ENCODE peak calls at places on chromosomes 6 and 20, in ten cellular contexts. One of them, this sample, is unnamed.

GRCh38 chr20:18187020-18187419 is 49.4 kb downstream of the KAT14 start:
- DNase-seq in CD8-positive, alpha-beta T cell: no peak
- DNase-seq in suprapubic skin: no peak
- DNase-seq in AG09309: no peak
- DNase-seq in AG10803: no peak
- DNase-seq in neural crest cell: no peak
- DNase-seq in kidney epithelial cell: no peak
- DNase-seq in progenitor cell of endocrine pancreas: no peak
- DNase-seq in body of pancreas: no peak
- DNase-seq in CD4-positive, alpha-beta T cell: no peak
- DNase-seq in this sample: no peak

GRCh38 chr6:44253307-44254101 is 3.8 kb downstream of the SLC35B2 start:
- DNase-seq in CD8-positive, alpha-beta T cell: peak; percentile 50
- DNase-seq in suprapubic skin: no peak
- DNase-seq in AG09309: no peak
- DNase-seq in AG10803: no peak
- DNase-seq in neural crest cell: peak; percentile 57
- DNase-seq in kidney epithelial cell: no peak
- DNase-seq in progenitor cell of endocrine pancreas: no peak
- DNase-seq in body of pancreas: peak; percentile 59
- DNase-seq in CD4-positive, alpha-beta T cell: peak; percentile 38
- DNase-seq in this sample: no peak

GRCh38 chr6:118862443-118862842 is 31.5 kb upstream of the ASF1A start:
- DNase-seq in CD8-positive, alpha-beta T cell: no peak
- DNase-seq in suprapubic skin: no peak
- DNase-seq in AG09309: no peak
- DNase-seq in AG10803: no peak
- DNase-seq in neural crest cell: no peak
- DNase-seq in kidney epithelial cell: no peak
- DNase-seq in progenitor cell of endocrine pancreas: no peak
- DNase-seq in body of pancreas: no peak
- DNase-seq in CD4-positive, alpha-beta T cell: no peak
- DNase-seq in this sample: no peak

GRCh38 chr6:38495511-38495910 is 144.2 kb downstream of the BTBD9 start:
- DNase-seq in CD8-positive, alpha-beta T cell: no peak
- DNase-seq in suprapubic skin: no peak
- DNase-seq in AG09309: no peak
- DNase-seq in AG10803: no peak
- DNase-seq in neural crest cell: no peak
- DNase-seq in kidney epithelial cell: no peak
- DNase-seq in progenitor cell of endocrine pancreas: no peak
- DNase-seq in body of pancreas: no peak
- DNase-seq in CD4-positive, alpha-beta T cell: no peak
- DNase-seq in this sample: no peak

GRCh38 chr6:37731888-37732287 is 34.2 kb upstream of the MDGA1 start:
- DNase-seq in CD8-positive, alpha-beta T cell: peak; percentile 4
- DNase-seq in suprapubic skin: no peak
- DNase-seq in AG09309: no peak
- DNase-seq in AG10803: no peak
- DNase-seq in neural crest cell: no peak
- DNase-seq in kidney epithelial cell: no peak
- DNase-seq in progenitor cell of endocrine pancreas: no peak
- DNase-seq in body of pancreas: peak; percentile 8
- DNase-seq in CD4-positive, alpha-beta T cell: peak; percentile 47
- DNase-seq in this sample: no peak

GRCh38 chr20:32560989-32561830 is 23.9 kb downstream of the NOL4L start:
- DNase-seq in CD8-positive, alpha-beta T cell: no peak
- DNase-seq in suprapubic skin: no peak
- DNase-seq in AG09309: no peak
- DNase-seq in AG10803: no peak
- DNase-seq in neural crest cell: no peak
- DNase-seq in kidney epithelial cell: no peak
- DNase-seq in progenitor cell of endocrine pancreas: no peak
- DNase-seq in body of pancreas: no peak
- DNase-seq in CD4-positive, alpha-beta T cell: no peak
- DNase-seq in this sample: peak; percentile 52

GRCh38 chr6:70221025-70221714 is 81.7 kb downstream of the COL9A1 start:
- DNase-seq in CD8-positive, alpha-beta T cell: no peak
- DNase-seq in suprapubic skin: no peak
- DNase-seq in AG09309: no peak
- DNase-seq in AG10803: peak; percentile 21
- DNase-seq in neural crest cell: no peak
- DNase-seq in kidney epithelial cell: no peak
- DNase-seq in progenitor cell of endocrine pancreas: no peak
- DNase-seq in body of pancreas: peak; percentile 57
- DNase-seq in CD4-positive, alpha-beta T cell: no peak
- DNase-seq in this sample: no peak

GRCh38 chr6:133648576-133648975 is 240.3 kb upstream of the TCF21 start:
- DNase-seq in CD8-positive, alpha-beta T cell: no peak
- DNase-seq in suprapubic skin: no peak
- DNase-seq in AG09309: no peak
- DNase-seq in AG10803: peak; percentile 24
- DNase-seq in neural crest cell: no peak
- DNase-seq in kidney epithelial cell: no peak
- DNase-seq in progenitor cell of endocrine pancreas: no peak
- DNase-seq in body of pancreas: no peak
- DNase-seq in CD4-positive, alpha-beta T cell: no peak
- DNase-seq in this sample: no peak

GRCh38 chr20:12847862-12848261 is 160.9 kb upstream of the SPTLC3 start:
- DNase-seq in CD8-positive, alpha-beta T cell: no peak
- DNase-seq in suprapubic skin: no peak
- DNase-seq in AG09309: no peak
- DNase-seq in AG10803: peak; percentile 1
- DNase-seq in neural crest cell: no peak
- DNase-seq in kidney epithelial cell: no peak
- DNase-seq in progenitor cell of endocrine pancreas: no peak
- DNase-seq in body of pancreas: no peak
- DNase-seq in CD4-positive, alpha-beta T cell: no peak
- DNase-seq in this sample: no peak

GRCh38 chr6:38973178-38974057 is 75.2 kb upstream of the GLP1R start:
- DNase-seq in CD8-positive, alpha-beta T cell: no peak
- DNase-seq in suprapubic skin: no peak
- DNase-seq in AG09309: peak; percentile 52
- DNase-seq in AG10803: peak; percentile 66
- DNase-seq in neural crest cell: no peak
- DNase-seq in kidney epithelial cell: peak; percentile 59
- DNase-seq in progenitor cell of endocrine pancreas: no peak
- DNase-seq in body of pancreas: peak; percentile 34
- DNase-seq in CD4-positive, alpha-beta T cell: no peak
- DNase-seq in this sample: no peak

GRCh38 chr6:2632943-2633584 is 117.7 kb downstream of the MYLK4 start:
- DNase-seq in CD8-positive, alpha-beta T cell: no peak
- DNase-seq in suprapubic skin: no peak
- DNase-seq in AG09309: no peak
- DNase-seq in AG10803: no peak
- DNase-seq in neural crest cell: no peak
- DNase-seq in kidney epithelial cell: no peak
- DNase-seq in progenitor cell of endocrine pancreas: no peak
- DNase-seq in body of pancreas: no peak
- DNase-seq in CD4-positive, alpha-beta T cell: no peak
- DNase-seq in this sample: no peak

GRCh38 chr20:48945840-48946514 is 24.5 kb downstream of the ARFGEF2 start:
- DNase-seq in CD8-positive, alpha-beta T cell: no peak
- DNase-seq in suprapubic skin: no peak
- DNase-seq in AG09309: no peak
- DNase-seq in AG10803: peak; percentile 30
- DNase-seq in neural crest cell: no peak
- DNase-seq in kidney epithelial cell: no peak
- DNase-seq in progenitor cell of endocrine pancreas: no peak
- DNase-seq in body of pancreas: peak; percentile 70
- DNase-seq in CD4-positive, alpha-beta T cell: no peak
- DNase-seq in this sample: no peak

GRCh38 chr6:41497994-41498393 is 48.2 kb upstream of the FOXP4 start:
- DNase-seq in CD8-positive, alpha-beta T cell: no peak
- DNase-seq in suprapubic skin: no peak
- DNase-seq in AG09309: no peak
- DNase-seq in AG10803: no peak
- DNase-seq in neural crest cell: no peak
- DNase-seq in kidney epithelial cell: no peak
- DNase-seq in progenitor cell of endocrine pancreas: no peak
- DNase-seq in body of pancreas: no peak
- DNase-seq in CD4-positive, alpha-beta T cell: no peak
- DNase-seq in this sample: no peak

GRCh38 chr6:170578909-170579308 is 5.5 kb downstream of the PDCD2 start:
- DNase-seq in CD8-positive, alpha-beta T cell: no peak
- DNase-seq in suprapubic skin: no peak
- DNase-seq in AG09309: no peak
- DNase-seq in AG10803: no peak
- DNase-seq in neural crest cell: no peak
- DNase-seq in kidney epithelial cell: no peak
- DNase-seq in progenitor cell of endocrine pancreas: no peak
- DNase-seq in body of pancreas: no peak
- DNase-seq in CD4-positive, alpha-beta T cell: no peak
- DNase-seq in this sample: no peak

GRCh38 chr6:170572704-170573466 is 11.6 kb downstream of the PDCD2 start:
- DNase-seq in CD8-positive, alpha-beta T cell: no peak
- DNase-seq in suprapubic skin: no peak
- DNase-seq in AG09309: no peak
- DNase-seq in AG10803: no peak
- DNase-seq in neural crest cell: no peak
- DNase-seq in kidney epithelial cell: no peak
- DNase-seq in progenitor cell of endocrine pancreas: no peak
- DNase-seq in body of pancreas: no peak
- DNase-seq in CD4-positive, alpha-beta T cell: no peak
- DNase-seq in this sample: no peak

GRCh38 chr6:170575250-170575649 is 9.2 kb downstream of the PDCD2 start:
- DNase-seq in CD8-positive, alpha-beta T cell: no peak
- DNase-seq in suprapubic skin: no peak
- DNase-seq in AG09309: no peak
- DNase-seq in AG10803: no peak
- DNase-seq in neural crest cell: no peak
- DNase-seq in kidney epithelial cell: no peak
- DNase-seq in progenitor cell of endocrine pancreas: no peak
- DNase-seq in body of pancreas: no peak
- DNase-seq in CD4-positive, alpha-beta T cell: no peak
- DNase-seq in this sample: no peak
- TF ChIP-seq CTCF in CD8-positive, alpha-beta T cell: no peak
- TF ChIP-seq CTCF in suprapubic skin: no peak
- TF ChIP-seq CTCF in AG09309: peak; percentile 19
- TF ChIP-seq CTCF in AG10803: no peak
- TF ChIP-seq CTCF in neural crest cell: peak; percentile 53
- TF ChIP-seq CTCF in kidney epithelial cell: peak; percentile 29
- TF ChIP-seq CTCF in progenitor cell of endocrine pancreas: no peak
- TF ChIP-seq CTCF in body of pancreas: no peak
- TF ChIP-seq CTCF in CD4-positive, alpha-beta T cell: no peak
- TF ChIP-seq CTCF in this sample: no peak

DNA sequence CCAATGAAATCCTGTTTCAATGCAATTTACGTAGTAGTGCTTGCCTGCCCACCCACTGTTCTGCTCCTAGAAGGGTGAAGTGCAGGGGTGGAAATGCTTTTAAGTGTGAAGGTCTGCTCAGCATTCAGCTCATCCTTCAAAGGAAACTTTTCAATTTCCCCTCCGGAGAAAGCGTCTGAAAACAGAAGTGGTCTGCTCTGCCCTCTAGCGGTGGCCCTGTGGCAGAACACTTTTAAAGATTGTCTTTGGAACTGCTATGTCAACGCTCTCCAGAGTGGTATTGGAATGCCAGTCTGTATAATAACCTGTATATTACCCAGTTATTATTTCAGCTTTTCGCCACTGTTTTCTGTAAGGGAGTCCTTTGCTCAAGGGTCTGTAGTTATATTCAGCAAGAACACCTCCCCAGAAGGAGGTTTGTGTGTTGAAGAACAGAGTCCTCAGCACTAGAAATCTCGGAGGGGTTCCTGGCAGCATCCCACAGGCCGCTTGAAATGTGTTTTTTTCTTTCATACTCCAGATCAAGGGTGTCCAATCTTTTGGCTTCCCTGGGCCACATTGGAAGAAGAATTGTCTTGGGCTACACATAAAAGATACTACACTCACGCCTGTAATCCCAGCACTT is 63.1 kb upstream of the KLHL31 start:
- DNase-seq in CD8-positive, alpha-beta T cell: peak; percentile 37
- DNase-seq in suprapubic skin: no peak
- DNase-seq in AG09309: no peak
- DNase-seq in AG10803: peak; percentile 31
- DNase-seq in neural crest cell: peak; percentile 72
- DNase-seq in kidney epithelial cell: no peak
- DNase-seq in progenitor cell of endocrine pancreas: peak; percentile 39
- DNase-seq in body of pancreas: peak; percentile 67
- DNase-seq in CD4-positive, alpha-beta T cell: peak; percentile 23
- DNase-seq in this sample: peak; percentile 27
- TF ChIP-seq CTCF in CD8-positive, alpha-beta T cell: peak; percentile 99
- TF ChIP-seq CTCF in suprapubic skin: peak; percentile 77
- TF ChIP-seq CTCF in AG09309: peak; percentile 77
- TF ChIP-seq CTCF in AG10803: peak; percentile 93
- TF ChIP-seq CTCF in neural crest cell: peak; percentile 94
- TF ChIP-seq CTCF in kidney epithelial cell: peak; percentile 88
- TF ChIP-seq CTCF in progenitor cell of endocrine pancreas: peak; percentile 97
- TF ChIP-seq CTCF in body of pancreas: peak; percentile 52
- TF ChIP-seq CTCF in CD4-positive, alpha-beta T cell: peak; percentile 80
- TF ChIP-seq CTCF in this sample: peak; percentile 85

DNA sequence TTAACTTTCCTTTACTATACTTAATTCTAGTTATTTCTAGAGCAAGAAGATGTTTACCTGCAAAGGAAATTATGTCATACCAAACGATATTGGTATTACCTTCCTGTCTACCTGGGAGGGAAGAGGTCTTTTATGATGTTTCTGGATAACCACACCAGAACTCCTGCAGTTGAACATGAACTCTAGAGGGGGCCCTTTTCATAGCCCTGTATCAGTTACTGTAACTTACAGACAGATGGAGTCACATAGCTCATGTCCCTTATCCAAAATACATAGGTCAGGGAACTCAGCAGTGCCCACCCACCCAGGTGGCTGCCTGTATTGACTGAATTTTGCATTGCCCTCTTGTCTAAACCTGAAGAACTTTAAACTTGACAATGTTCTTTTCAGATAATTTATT is 35.1 kb upstream of the MYL9 start:
- DNase-seq in CD8-positive, alpha-beta T cell: no peak
- DNase-seq in suprapubic skin: no peak
- DNase-seq in AG09309: no peak
- DNase-seq in AG10803: no peak
- DNase-seq in neural crest cell: no peak
- DNase-seq in kidney epithelial cell: no peak
- DNase-seq in progenitor cell of endocrine pancreas: no peak
- DNase-seq in body of pancreas: no peak
- DNase-seq in CD4-positive, alpha-beta T cell: no peak
- DNase-seq in this sample: no peak
- TF ChIP-seq CTCF in CD8-positive, alpha-beta T cell: peak; percentile 51
- TF ChIP-seq CTCF in suprapubic skin: no peak
- TF ChIP-seq CTCF in AG09309: peak; percentile 38
- TF ChIP-seq CTCF in AG10803: peak; percentile 37
- TF ChIP-seq CTCF in neural crest cell: no peak
- TF ChIP-seq CTCF in kidney epithelial cell: peak; percentile 40
- TF ChIP-seq CTCF in progenitor cell of endocrine pancreas: peak; percentile 23
- TF ChIP-seq CTCF in body of pancreas: no peak
- TF ChIP-seq CTCF in CD4-positive, alpha-beta T cell: peak; percentile 31
- TF ChIP-seq CTCF in this sample: no peak

GRCh38 chr6:25013249-25013648 is 77.5 kb upstream of the RIPOR2 start:
- DNase-seq in CD8-positive, alpha-beta T cell: no peak
- DNase-seq in suprapubic skin: no peak
- DNase-seq in AG09309: no peak
- DNase-seq in AG10803: no peak
- DNase-seq in neural crest cell: no peak
- DNase-seq in kidney epithelial cell: no peak
- DNase-seq in progenitor cell of endocrine pancreas: no peak
- DNase-seq in body of pancreas: no peak
- DNase-seq in CD4-positive, alpha-beta T cell: no peak
- DNase-seq in this sample: no peak
- TF ChIP-seq CTCF in CD8-positive, alpha-beta T cell: no peak
- TF ChIP-seq CTCF in suprapubic skin: no peak
- TF ChIP-seq CTCF in AG09309: peak; percentile 6
- TF ChIP-seq CTCF in AG10803: peak; percentile 30
- TF ChIP-seq CTCF in neural crest cell: no peak
- TF ChIP-seq CTCF in kidney epithelial cell: peak; percentile 7
- TF ChIP-seq CTCF in progenitor cell of endocrine pancreas: no peak
- TF ChIP-seq CTCF in body of pancreas: no peak
- TF ChIP-seq CTCF in CD4-positive, alpha-beta T cell: no peak
- TF ChIP-seq CTCF in this sample: no peak

GRCh38 chr6:29517245-29517644 is 29.5 kb upstream of the MAS1L start:
- DNase-seq in CD8-positive, alpha-beta T cell: no peak
- DNase-seq in suprapubic skin: peak; percentile 32
- DNase-seq in AG09309: no peak
- DNase-seq in AG10803: no peak
- DNase-seq in neural crest cell: no peak
- DNase-seq in kidney epithelial cell: no peak
- DNase-seq in progenitor cell of endocrine pancreas: no peak
- DNase-seq in body of pancreas: no peak
- DNase-seq in CD4-positive, alpha-beta T cell: no peak
- DNase-seq in this sample: no peak
- TF ChIP-seq CTCF in CD8-positive, alpha-beta T cell: no peak
- TF ChIP-seq CTCF in suprapubic skin: no peak
- TF ChIP-seq CTCF in AG09309: no peak
- TF ChIP-seq CTCF in AG10803: no peak
- TF ChIP-seq CTCF in neural crest cell: no peak
- TF ChIP-seq CTCF in kidney epithelial cell: no peak
- TF ChIP-seq CTCF in progenitor cell of endocrine pancreas: no peak
- TF ChIP-seq CTCF in body of pancreas: no peak
- TF ChIP-seq CTCF in CD4-positive, alpha-beta T cell: no peak
- TF ChIP-seq CTCF in this sample: no peak

This sample was measured in natural killer cell.